ENCODE peak calls at places on chromosomes 6 and 20, in seven cellular contexts. W is hepatic stellate cell; G is T-helper 1 cell; S is stimulated activated CD8-positive, alpha-beta memory T cell treated with anti-CD3 and anti-CD28 coated beads, Interleukin-12 subunit alpha, Interleukin-12 subunit beta, amount 100 ng/mL, for 4 hours; U is WERI-Rb-1; P is skeletal muscle cell; C is Caki2. I is an unnamed sample.

GRCh38 chr6:87196275-87196842 is 41.0 kb downstream of the ZNF292 start:
- DNase-seq in W (peak; percentile 10), G (no peak), S (no peak), U (no peak), P (no peak), C (no peak), I (no peak)

GRCh38 chr6:149044394-149044965 is 273.0 kb upstream of the TAB2 start:
- DNase-seq in W (no peak), G (no peak), S (no peak), U (no peak), P (no peak), C (no peak), I (no peak)

GRCh38 chr20:34525709-34526416 is 9.6 kb downstream of the DYNLRB1 start:
- DNase-seq in W (peak; percentile 95), G (no peak), S (no peak), U (no peak), P (peak; percentile 98), C (peak; percentile 100), I (no peak)

GRCh38 chr6:20939161-20939775 is 405.0 kb downstream of the CDKAL1 start:
- DNase-seq in W (no peak), G (no peak), S (no peak), U (no peak), P (no peak), C (peak; percentile 42), I (no peak)

GRCh38 chr6:83708546-83708969 is 343 bp downstream of the SNAP91 start:
- DNase-seq in W (peak; percentile 17), G (no peak), S (no peak), U (peak; percentile 73), P (no peak), C (no peak), I (peak; percentile 44)

GRCh38 chr6:49423817-49424216 is 39.2 kb downstream of the MMUT start:
- DNase-seq in W (peak; percentile 1), G (no peak), S (no peak), U (no peak), P (no peak), C (peak; percentile 8), I (no peak)

GRCh38 chr6:5100806-5101205 is 15.7 kb downstream of the PPP1R3G start:
- DNase-seq in W (no peak), G (no peak), S (no peak), U (no peak), P (no peak), C (no peak), I (no peak)

GRCh38 chr6:108484016-108484415 is 76.7 kb upstream of the FOXO3 start:
- DNase-seq in W (no peak), G (no peak), S (no peak), U (no peak), P (no peak), C (no peak), I (no peak)

GRCh38 chr20:32609993-32610896 is 25.1 kb upstream of the NOL4L start:
- DNase-seq in W (no peak), G (no peak), S (no peak), U (no peak), P (no peak), C (no peak), I (no peak)

GRCh38 chr6:101178748-101179147 is 214.8 kb upstream of the GRIK2 start:
- DNase-seq in W (no peak), G (no peak), S (no peak), U (no peak), P (no peak), C (no peak), I (no peak)

GRCh38 chr6:27562027-27562410 is 89.1 kb upstream of the ZNF184 start:
- DNase-seq in W (no peak), G (no peak), S (no peak), U (no peak), P (no peak), C (no peak), I (no peak)

GRCh38 chr20:51678041-51678697 is 90.0 kb downstream of the ATP9A start:
- DNase-seq in W (no peak), G (no peak), S (no peak), U (peak; percentile 94), P (no peak), C (no peak), I (peak; percentile 87)

GRCh38 chr6:15547379-15547778 is 115.4 kb downstream of the DTNBP1 start:
- DNase-seq in W (no peak), G (no peak), S (no peak), U (no peak), P (no peak), C (no peak), I (no peak)

GRCh38 chr20:3406481-3407425 is 716 bp downstream of the DNAAF9 start:
- DNase-seq in W (peak; percentile 65), G (no peak), S (no peak), U (peak; percentile 20), P (peak; percentile 64), C (peak; percentile 51), I (peak; percentile 55)

GRCh38 chr6:10720229-10720959 is 2.5 kb upstream of the TMEM14C start:
- DNase-seq in W (peak; percentile 43), G (peak; percentile 55), S (peak; percentile 44), U (no peak), P (no peak), C (no peak), I (no peak)

GRCh38 chr6:33313105-33313708 is 671 bp downstream of the TAPBP start:
- DNase-seq in W (peak; percentile 37), G (no peak), S (no peak), U (no peak), P (no peak), C (peak; percentile 41), I (peak; percentile 75)

GRCh38 chr6:50128420-50129005 is 78.8 kb upstream of the DEFB112 start:
- DNase-seq in W (no peak), G (no peak), S (no peak), U (no peak), P (no peak), C (no peak), I (no peak)

GRCh38 chr6:31621991-31622390 is 1.5 kb downstream of the PRRC2A start:
- DNase-seq in W (peak; percentile 49), G (no peak), S (no peak), U (no peak), P (no peak), C (no peak), I (no peak)

GRCh38 chr20:32344835-32345506 is 13.2 kb upstream of the ASXL1 start:
- DNase-seq in W (no peak), G (no peak), S (no peak), U (no peak), P (no peak), C (no peak), I (no peak)

GRCh38 chr6:31575952-31576684 is 753 bp downstream of the TNF start:
- DNase-seq in W (no peak), G (no peak), S (no peak), U (no peak), P (no peak), C (no peak), I (no peak)

GRCh38 chr6:134908906-134909516 is 40.9 kb downstream of the ALDH8A1 start:
- DNase-seq in W (peak; percentile 76), G (no peak), S (no peak), U (no peak), P (peak; percentile 100), C (peak; percentile 98), I (peak; percentile 63)

GRCh38 chr6:39215640-39216158 is 13.6 kb downstream of the KCNK5 start:
- DNase-seq in W (no peak), G (no peak), S (no peak), U (no peak), P (no peak), C (no peak), I (no peak)

GRCh38 chr20:46955601-46956556 is 61.2 kb downstream of the EYA2 start:
- DNase-seq in W (no peak), G (no peak), S (no peak), U (no peak), P (no peak), C (no peak), I (no peak)

GRCh38 chr20:20271277-20271676 is 96.6 kb upstream of the INSM1 start:
- DNase-seq in W (no peak), G (no peak), S (no peak), U (no peak), P (no peak), C (no peak), I (no peak)

GRCh38 chr6:30722280-30723112 is 2.3 kb downstream of the TUBB start:
- DNase-seq in W (peak; percentile 74), G (peak; percentile 70), S (peak; percentile 68), U (peak; percentile 90), P (no peak), C (peak; percentile 79), I (peak; percentile 89)

GRCh38 chr6:37668251-37668650 is 29.4 kb downstream of the MDGA1 start:
- DNase-seq in W (no peak), G (no peak), S (no peak), U (no peak), P (no peak), C (no peak), I (no peak)

GRCh38 chr6:25769983-25770382 is 15.4 kb downstream of the SLC17A4 start:
- DNase-seq in W (no peak), G (no peak), S (no peak), U (no peak), P (no peak), C (peak; percentile 16), I (no peak)

I was measured in dorsolateral prefrontal cortex.